ENCODE peak calls at places on chromosomes 7 and 10, in four cellular contexts. O is activated T-cell treated with anti-CD3 and anti-CD28 coated beads, Interleukin-2, amount 50 U/mL, for 1 hour; M is activated naive CD4-positive, alpha-beta T cell; N is cardiac muscle cell. B is an unnamed sample.
A peak's percentile ranks its signal among the peaks of the same experiment; 100 is the strongest.

GRCh38 chr7:40356871-40357676 is 222.3 kb downstream of the SUGCT start:
- DNase-seq in N (no peak), O (no peak), M (no peak), B (no peak)

GRCh38 chr10:132458595-132459251 is 61.7 kb downstream of the PWWP2B start:
- DNase-seq in N (peak; percentile 72), M (peak; percentile 70), O (peak; percentile 80), B (peak; percentile 50)

GRCh38 chr10:83182076-83182475 is 957.2 kb upstream of the GHITM start:
- DNase-seq in O (no peak), N (no peak), M (no peak), B (no peak)

GRCh38 chr10:89427629-89428028 is 13.3 kb downstream of the IFIT5 start:
- DNase-seq in M (no peak), N (no peak), O (no peak), B (peak; percentile 34)

GRCh38 chr10:47062801-47063200 is 151.6 kb downstream of the PTPN20 start:
- DNase-seq in O (no peak), M (no peak), N (no peak), B (no peak)

GRCh38 chr10:73553316-73553715 is 37.8 kb downstream of the USP54 start:
- DNase-seq in M (no peak), O (no peak), N (no peak), B (no peak)

GRCh38 chr10:94123253-94123995 is 129.7 kb downstream of the PLCE1 start:
- DNase-seq in M (no peak), O (no peak), N (peak; percentile 41), B (peak; percentile 60)

GRCh38 chr10:5373321-5373720 is 8.6 kb downstream of the UCN3 start:
- DNase-seq in N (no peak), O (no peak), M (no peak), B (no peak)

GRCh38 chr10:8055420-8056349 is 1.2 kb downstream of the GATA3 start:
- DNase-seq in O (peak; percentile 60), M (no peak), N (no peak), B (no peak)

GRCh38 chr10:74932648-74933047 is 106.2 kb downstream of the KAT6B start:
- DNase-seq in N (no peak), M (no peak), O (no peak), B (no peak)

GRCh38 chr10:73588656-73589055 is 2.5 kb downstream of the USP54 start:
- DNase-seq in M (no peak), O (no peak), N (no peak), B (no peak)